ENCODE peak calls at places on chromosomes 6 and 20, in seven cellular contexts. E is left cardiac atrium, O is omental fat pad, I is fibroblast of mammary gland, Z is T-helper 9 cell, V is astrocyte, C is NCI-H460. D is an unnamed sample.

GRCh38 chr6:151721141-151721540 is 86.3 kb upstream of the ESR1 start:
- DNase-seq in E (no peak), O (no peak), I (peak; percentile 84), Z (no peak), V (no peak), C (no peak), D (no peak)

GRCh38 chr6:10138917-10139316 is 276.0 kb downstream of the TFAP2A start:
- DNase-seq in E (no peak), O (no peak), I (no peak), Z (no peak), V (peak; percentile 69), C (no peak), D (no peak)

GRCh38 chr6:81792826-81793225 is 40.3 kb upstream of the TENT5A start:
- DNase-seq in E (no peak), O (no peak), I (peak; percentile 18), Z (no peak), V (peak; percentile 51), C (no peak), D (no peak)

GRCh38 chr6:54860739-54861138 is 14.2 kb downstream of the FAM83B start:
- DNase-seq in E (no peak), O (no peak), I (peak; percentile 52), Z (no peak), V (peak; percentile 66), C (no peak), D (no peak)

GRCh38 chr6:48151142-48151541 is 40.1 kb upstream of the PTCHD4 start:
- DNase-seq in E (no peak), O (no peak), I (peak; percentile 93), Z (no peak), V (peak; percentile 97), C (no peak), D (no peak)

GRCh38 chr20:37856932-37857660 is 45.8 kb upstream of the VSTM2L start:
- DNase-seq in E (no peak), O (no peak), I (peak; percentile 95), Z (no peak), V (peak; percentile 70), C (no peak), D (no peak)

GRCh38 chr6:44540881-44541280 is 153.4 kb downstream of the CDC5L start:
- DNase-seq in E (no peak), O (no peak), I (no peak), Z (no peak), V (no peak), C (no peak), D (no peak)

GRCh38 chr20:49510562-49511117 is 28.2 kb upstream of the KCNB1 start:
- DNase-seq in E (peak; percentile 68), O (peak; percentile 36), I (peak; percentile 90), Z (no peak), V (peak; percentile 94), C (no peak), D (no peak)

GRCh38 chr6:14665827-14666724 is 548.5 kb downstream of the CD83 start:
- DNase-seq in E (peak; percentile 33), O (peak; percentile 41), I (peak; percentile 100), Z (no peak), V (peak; percentile 96), C (no peak), D (peak; percentile 74)

GRCh38 chr6:33123732-33124524 is 48.1 kb downstream of the HLA-DPB1 start:
- DNase-seq in E (no peak), O (no peak), I (peak; percentile 60), Z (no peak), V (no peak), C (peak; percentile 38), D (no peak)

GRCh38 chr20:26276811-26277210 is 580.2 kb upstream of the ZNF337 start:
- DNase-seq in E (no peak), O (no peak), I (no peak), Z (no peak), V (peak; percentile 2), C (no peak), D (no peak)

GRCh38 chr6:27669278-27669797 is 196.4 kb upstream of the ZNF184 start:
- DNase-seq in E (no peak), O (no peak), I (no peak), Z (no peak), V (no peak), C (no peak), D (no peak)

GRCh38 chr6:97548354-97548753 is 265.3 kb upstream of the MMS22L start:
- DNase-seq in E (no peak), O (no peak), I (no peak), Z (no peak), V (no peak), C (no peak), D (no peak)